ENCODE peak calls at places on chromosome 13, in four cellular contexts. G, C, J and Q are unnamed samples.

GRCh38 chr13:49669735-49670309 is 21.5 kb downstream of the EBPL start:
- DNase-seq in C (no peak), J (peak), G (peak), Q (peak)

GRCh38 chr13:21703846-21704245 is 33.0 kb downstream of the FGF9 start:
- DNase-seq in J (no peak), G (no peak), C (no peak), Q (no peak)

GRCh38 chr13:106562301-106562700 is 5.6 kb downstream of the ARGLU1 start:
- DNase-seq in C (no peak), J (no peak), G (no peak), Q (no peak)

GRCh38 chr13:74920361-74920760 is 561.6 kb downstream of the TBC1D4 start:
- DNase-seq in J (no peak), G (no peak), C (no peak), Q (no peak)

GRCh38 chr13:47112205-47112896 is 215.5 kb upstream of the HTR2A start:
- DNase-seq in G (no peak), J (no peak), C (no peak), Q (no peak)

GRCh38 chr13:46606915-46607413 is 54.0 kb downstream of the LRCH1 start:
- DNase-seq in J (no peak), G (no peak), C (no peak), Q (no peak)

GRCh38 chr13:77637583-77637982 is 59.9 kb upstream of the SLAIN1 start:
- DNase-seq in G (no peak), J (no peak), C (no peak), Q (no peak)

GRCh38 chr13:69425235-69425634 is 682.4 kb upstream of the ATXN8OS start:
- DNase-seq in G (no peak), C (no peak), J (no peak), Q (no peak)

GRCh38 chr13:61531383-61532065 is 115.9 kb upstream of the PCDH20 start:
- DNase-seq in G (no peak), C (no peak), J (no peak), Q (no peak)

GRCh38 chr13:36818483-36819063 is 449 bp upstream of the RFXAP start:
- DNase-seq in C (no peak), J (no peak), G (no peak), Q (no peak)

GRCh38 chr13:94031609-94032008 is 447.9 kb downstream of the DCT start:
- DNase-seq in C (no peak), G (no peak), J (no peak), Q (no peak)
- TF ChIP-seq CTCF in C (no peak), G (no peak), J (no peak), Q (no peak)

GRCh38 chr13:23644527-23644926 is 74.3 kb downstream of the TNFRSF19 start:
- DNase-seq in G (no peak), J (no peak), C (no peak), Q (no peak)

GRCh38 chr13:23645851-23646250 is 75.6 kb downstream of the TNFRSF19 start:
- DNase-seq in G (no peak), C (no peak), J (no peak), Q (no peak)

GRCh38 chr13:23639672-23640275 is 69.6 kb downstream of the TNFRSF19 start:
- DNase-seq in G (no peak), C (no peak), J (no peak), Q (no peak)

GRCh38 chr13:23642110-23642509 is 71.9 kb downstream of the TNFRSF19 start:
- DNase-seq in G (no peak), C (no peak), J (no peak), Q (no peak)

DNA sequence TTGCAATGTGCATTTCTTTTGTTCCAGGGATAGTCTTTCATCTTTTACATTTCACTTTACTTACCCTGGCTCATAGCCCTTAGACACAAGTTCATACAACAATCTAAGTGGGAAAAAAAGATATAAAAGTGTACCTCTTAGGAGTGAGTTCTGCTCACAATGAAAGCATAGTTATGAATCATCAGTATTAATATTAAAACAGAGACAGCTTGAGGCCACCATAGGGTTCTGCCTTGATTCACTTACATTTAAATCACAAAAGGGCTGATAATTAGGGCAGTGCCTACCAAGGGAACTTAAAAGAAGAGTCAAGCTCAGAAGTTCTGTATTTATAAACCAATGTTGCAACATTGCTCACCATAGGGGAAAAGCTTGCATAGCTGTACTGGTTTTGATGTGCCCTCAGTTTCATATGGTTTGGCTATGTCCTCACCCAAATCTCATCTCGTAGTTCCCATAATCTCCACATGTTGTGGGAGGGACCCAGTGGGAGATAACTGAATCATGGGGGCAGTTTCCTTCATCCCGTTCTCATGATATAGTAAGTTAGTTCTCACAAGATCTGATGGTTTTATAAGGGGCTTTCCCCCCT is 73.7 kb downstream of the TNFRSF19 start:
- DNase-seq in C (no peak), G (no peak), J (no peak), Q (no peak)
- TF ChIP-seq CTCF in C (no peak), G (no peak), J (no peak), Q (no peak)

GRCh38 chr13:30576528-30576927 is 41.2 kb upstream of the USPL1 start:
- DNase-seq in C (no peak), J (no peak), G (no peak), Q (no peak)

GRCh38 chr13:30567072-30567471 is 50.6 kb upstream of the USPL1 start:
- DNase-seq in J (no peak), C (no peak), G (no peak), Q (no peak)

GRCh38 chr13:30569901-30570576 is 47.7 kb upstream of the USPL1 start:
- DNase-seq in J (no peak), C (peak), G (peak), Q (peak)

GRCh38 chr13:30577381-30577780 is 40.3 kb upstream of the USPL1 start:
- DNase-seq in G (peak), J (no peak), C (peak), Q (peak)

GRCh38 chr13:30572859-30573275 is 44.9 kb upstream of the USPL1 start:
- DNase-seq in J (no peak), G (no peak), C (no peak), Q (no peak)
- TF ChIP-seq CTCF in J (no peak), G (peak), C (peak), Q (peak)

GRCh38 chr13:113816925-113817859 is 46.7 kb downstream of the GAS6 start:
- DNase-seq in C (no peak), G (peak), J (peak), Q (no peak)
- TF ChIP-seq CTCF in C (peak), G (peak), J (peak), Q (peak)